ENCODE peak calls at places on chromosomes 2 and 18, in seven cellular contexts. M, P, H, O, R, L and N are unnamed samples. For H3K4me1, the result is how much of the 10 kb centered on the place peaks cover.

GRCh38 chr18:50847192-50847591 is 27.4 kb upstream of the MRO start:
- DNase-seq in M (no peak), P (no peak), H (no peak), O (no peak), R (peak), L (no peak), N (no peak)

GRCh38 chr2:238644095-238645081 is 203.5 kb upstream of the TWIST2 start:
- DNase-seq in M (no peak), P (no peak), H (no peak), O (no peak), R (peak), L (no peak), N (no peak)

GRCh38 chr2:125318740-125319139 is 1293.7 kb downstream of the CNTNAP5 start:
- DNase-seq in M (no peak), P (no peak), H (no peak), O (no peak), R (no peak), L (no peak), N (no peak)

GRCh38 chr2:53379547-53379946 is 388.1 kb upstream of the CHAC2 start:
- DNase-seq in M (no peak), P (no peak), H (no peak), O (no peak), R (no peak), L (peak), N (no peak)

GRCh38 chr18:62030091-62030985 is 137.5 kb upstream of the RNF152 start:
- DNase-seq in M (no peak), P (no peak), H (no peak), O (no peak), R (no peak), L (peak), N (no peak)

GRCh38 chr2:44758591-44758990 is 182.9 kb upstream of the SIX3 start:
- DNase-seq in M (no peak), P (no peak), H (no peak), O (no peak), R (no peak), L (peak), N (no peak)

GRCh38 chr2:65420712-65421431 is 11.5 kb downstream of the SPRED2 start:
- DNase-seq in M (no peak), P (no peak), H (no peak), O (no peak), R (peak), L (peak), N (no peak)

GRCh38 chr18:79581406-79581805 is 98.2 kb upstream of the CTDP1 start:
- DNase-seq in M (peak), P (no peak), H (peak), O (no peak), R (no peak), L (no peak), N (no peak)

GRCh38 chr2:173278794-173279527 is 75.7 kb upstream of the CDCA7 start:
- DNase-seq in M (no peak), P (no peak), H (no peak), O (no peak), R (no peak), L (no peak), N (no peak)

GRCh38 chr2:218859994-218860831 is 608 bp downstream of the WNT6 start:
- DNase-seq in M (no peak), P (no peak), H (no peak), O (no peak), R (no peak), L (no peak), N (no peak)

GRCh38 chr2:181456660-181457120 is 496 bp upstream of the ITGA4 start:
- DNase-seq in M (peak), P (peak), H (peak), O (peak), R (peak), L (peak), N (peak)

GRCh38 chr18:46731316-46731715 is 25.5 kb downstream of the ST8SIA5 start:
- DNase-seq in M (no peak), P (no peak), H (no peak), O (no peak), R (no peak), L (no peak), N (no peak)

GRCh38 chr18:45821021-45821420 is 4.5 kb upstream of the SIGLEC15 start:
- DNase-seq in M (no peak), P (no peak), H (no peak), O (no peak), R (no peak), L (no peak), N (no peak)

GRCh38 chr2:38751847-38752410 is 768 bp upstream of the SRSF7 start:
- DNase-seq in M (no peak), P (no peak), H (no peak), O (no peak), R (no peak), L (peak), N (no peak)

GRCh38 chr18:24270937-24271380 is 126.7 kb downstream of the OSBPL1A start:
- DNase-seq in M (no peak), P (no peak), H (no peak), O (no peak), R (peak), L (peak), N (no peak)

GRCh38 chr2:138274421-138275291 is 226.9 kb upstream of the SPOPL start:
- DNase-seq in M (no peak), P (no peak), H (no peak), O (no peak), R (peak), L (no peak), N (no peak)

GRCh38 chr18:66048404-66048803 is 297.6 kb downstream of the CDH7 start:
- DNase-seq in M (no peak), P (no peak), H (no peak), O (no peak), R (no peak), L (no peak), N (no peak)

GRCh38 chr2:26993768-26994167 is 23.3 kb downstream of the MAPRE3 start:
- DNase-seq in M (no peak), P (no peak), H (no peak), O (no peak), R (peak), L (no peak), N (no peak)

GRCh38 chr2:199485732-199486335 is 28.1 kb upstream of the SATB2 start:
- DNase-seq in M (no peak), P (no peak), H (no peak), O (peak), R (peak), L (peak), N (no peak)

GRCh38 chr2:88074854-88075292 is 7.2 kb downstream of the SMYD1 start:
- DNase-seq in M (no peak), P (no peak), H (no peak), O (no peak), R (peak), L (no peak), N (no peak)

GRCh38 chr2:178306351-178307073 is 112.2 kb downstream of the OSBPL6 start:
- DNase-seq in M (no peak), P (no peak), H (no peak), O (no peak), R (peak), L (peak), N (no peak)

GRCh38 chr18:57434177-57434535 is 1.0 kb upstream of the ONECUT2 start:
- DNase-seq in M (no peak), P (no peak), H (no peak), O (no peak), R (no peak), L (no peak), N (no peak)

GRCh38 chr2:54516842-54517241 is 60.7 kb downstream of the SPTBN1 start:
- DNase-seq in M (no peak), P (no peak), H (no peak), O (no peak), R (no peak), L (peak), N (no peak)

GRCh38 chr2:15842771-15843666 is 97.3 kb upstream of the MYCN start:
- DNase-seq in M (no peak), P (no peak), H (no peak), O (no peak), R (no peak), L (peak), N (no peak)

GRCh38 chr2:168336786-168337388 is 89.5 kb upstream of the STK39 start:
- DNase-seq in M (no peak), P (peak), H (no peak), O (no peak), R (no peak), L (peak), N (no peak)

GRCh38 chr2:240570531-240571313 is 2.4 kb downstream of the RNPEPL1 start:
- DNase-seq in M (peak), P (no peak), H (peak), O (peak), R (no peak), L (no peak), N (no peak)

GRCh38 chr2:210899131-210899530 is 342.7 kb downstream of the CPS1 start:
- DNase-seq in M (no peak), P (no peak), H (no peak), O (no peak), R (no peak), L (no peak), N (no peak)

GRCh38 chr2:20118051-20118450 is 66.6 kb upstream of the LAPTM4A start:
- DNase-seq in M (no peak), P (no peak), H (no peak), O (no peak), R (no peak), L (no peak), N (no peak)

GRCh38 chr2:110732422-110733413 is at the start of gene ACOXL:
- DNase-seq in M (peak), P (no peak), H (peak), O (no peak), R (no peak), L (peak), N (no peak)

GRCh38 chr2:17587469-17587868 is 47.0 kb downstream of the VSNL1 start:
- DNase-seq in M (no peak), P (no peak), H (no peak), O (no peak), R (no peak), L (peak), N (no peak)

GRCh38 chr2:119326938-119327337 is 39.7 kb downstream of the C2orf76 start:
- DNase-seq in M (no peak), P (no peak), H (no peak), O (no peak), R (no peak), L (no peak), N (no peak)

GRCh38 chr2:573805-574392 is 103.3 kb downstream of the TMEM18 start:
- DNase-seq in M (no peak), P (no peak), H (no peak), O (no peak), R (no peak), L (no peak), N (no peak)

GRCh38 chr2:101984656-101985055 is 7.1 kb upstream of the IL1R2 start:
- DNase-seq in M (no peak), P (no peak), H (no peak), O (no peak), R (no peak), L (no peak), N (no peak)

GRCh38 chr2:232876071-232876977 is 6.3 kb downstream of the SNORC start:
- DNase-seq in M (no peak), P (peak), H (peak), O (no peak), R (no peak), L (peak), N (no peak)

GRCh38 chr2:219868635-219869034 is 241.2 kb downstream of the SLC4A3 start:
- DNase-seq in M (no peak), P (no peak), H (no peak), O (no peak), R (no peak), L (no peak), N (no peak)

GRCh38 chr18:59084286-59084779 is 55.4 kb upstream of the SEC11C start:
- DNase-seq in M (peak), P (peak), H (peak), O (peak), R (peak), L (peak), N (no peak)

GRCh38 chr2:111122631-111123421 is 2.1 kb downstream of the BCL2L11 start:
- DNase-seq in M (peak), P (peak), H (peak), O (peak), R (peak), L (peak), N (peak)

GRCh38 chr18:78105611-78106010 is 856.0 kb downstream of the GALR1 start:
- DNase-seq in M (no peak), P (no peak), H (peak), O (no peak), R (no peak), L (no peak), N (no peak)

DNA sequence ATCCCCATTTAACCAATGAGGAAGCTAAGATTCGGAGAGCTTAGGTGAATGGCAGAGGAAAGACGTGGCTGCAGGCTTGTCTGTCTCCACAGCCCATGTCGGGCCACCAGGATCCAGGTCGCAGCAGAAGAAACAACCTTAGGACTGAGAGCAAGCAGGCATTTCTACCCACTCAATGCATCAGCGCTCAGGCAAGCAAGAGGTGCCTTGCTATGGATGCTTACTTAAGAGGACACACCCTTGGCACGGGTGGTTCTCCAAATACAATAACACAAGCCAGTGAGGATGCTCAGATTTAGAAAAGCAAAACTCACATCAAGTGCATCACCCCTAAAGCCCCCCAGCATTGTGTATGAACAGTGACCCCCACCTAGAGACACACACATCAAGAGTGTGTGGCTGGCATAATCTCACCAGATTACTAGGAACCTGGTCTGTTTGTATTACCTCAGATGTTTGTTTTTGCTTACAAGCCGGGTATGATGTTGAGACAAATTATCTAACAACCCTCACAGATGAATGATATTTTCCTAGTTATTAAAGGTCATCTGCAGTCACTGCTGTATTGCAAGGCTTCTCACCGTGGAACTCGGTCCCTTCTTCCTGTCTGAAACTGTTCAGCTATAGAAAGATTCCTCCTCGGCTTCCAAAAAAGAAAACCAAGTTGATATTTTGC is 34.2 kb upstream of the NPAS2 start:
- DNase-seq in M (no peak), P (no peak), H (no peak), O (no peak), R (no peak), L (no peak), N (no peak)
- H3K4me1 ChIP-seq in M (under half), P (under half), H (under half), O (under half), R (under half), L (under half), N (under half)

DNA sequence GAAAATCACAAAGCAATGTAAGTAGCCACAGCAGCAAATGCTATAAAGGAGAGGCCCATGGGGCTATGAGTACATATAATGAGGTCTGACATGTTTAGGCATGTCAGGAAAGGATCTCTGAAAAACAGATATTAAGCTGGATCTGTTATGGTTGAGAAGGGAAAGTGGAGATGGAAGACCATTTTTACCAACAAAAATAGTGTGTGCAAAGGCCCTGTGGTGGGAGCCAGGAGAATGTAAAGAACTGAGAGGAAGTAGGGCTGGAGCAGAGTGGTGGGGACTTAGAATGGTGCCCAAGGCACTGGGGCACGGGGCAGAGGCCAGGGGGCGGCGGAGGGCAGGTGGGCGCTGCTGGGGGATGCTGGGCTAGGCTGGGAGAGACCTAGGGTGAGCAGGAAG is 5.1 kb upstream of the AGFG1 start:
- DNase-seq in M (no peak), P (no peak), H (no peak), O (no peak), R (no peak), L (no peak), N (no peak)
- H3K4me1 ChIP-seq in M (under half), P (half or more), H (under half), O (under half), R (under half), L (under half), N (under half)

DNA sequence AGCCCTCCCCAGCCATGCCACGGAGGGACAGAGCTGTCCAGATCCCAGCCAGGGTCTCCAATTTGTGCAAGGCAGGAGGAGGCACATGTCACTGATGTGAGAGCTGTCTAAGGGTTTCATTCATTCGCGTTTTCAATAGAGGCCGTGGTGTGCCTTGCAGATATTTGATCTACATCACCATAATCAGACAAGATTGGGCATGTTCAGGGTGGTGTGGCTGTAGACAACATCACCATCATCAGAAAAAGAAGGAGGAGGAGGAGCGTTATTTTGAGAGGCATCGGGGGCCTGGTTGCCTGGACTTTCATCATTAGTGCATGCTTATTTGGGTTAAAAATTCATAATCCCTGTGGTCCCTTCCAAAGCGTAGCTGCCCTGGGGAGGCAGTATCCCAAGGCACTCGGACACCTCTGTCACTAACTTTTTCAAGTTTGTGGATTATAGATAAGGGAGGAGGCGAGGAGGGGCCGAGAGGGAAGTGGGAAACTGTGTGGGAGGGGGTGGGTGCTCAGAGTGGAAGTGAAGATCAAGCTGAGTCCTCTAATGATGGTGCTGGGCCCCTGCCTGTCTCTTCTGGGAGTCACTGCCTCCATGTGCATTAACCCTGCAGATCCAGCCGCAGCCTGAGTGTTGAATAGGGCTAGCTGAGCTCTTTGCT is 194.1 kb downstream of the CTIF start:
- DNase-seq in M (no peak), P (no peak), H (peak), O (no peak), R (no peak), L (no peak), N (no peak)
- H3K4me1 ChIP-seq in M (half or more), P (under half), H (under half), O (under half), R (under half), L (under half), N (under half)

GRCh38 chr2:183996825-183997823 is 601.2 kb upstream of the ZNF804A start:
- DNase-seq in M (no peak), P (no peak), H (no peak), O (no peak), R (no peak), L (peak), N (no peak)
- H3K4me1 ChIP-seq in M (under half), P (under half), H (under half), O (under half), R (under half), L (under half), N (under half)

GRCh38 chr2:176181551-176181950 is 6.9 kb upstream of the HOXD1 start:
- DNase-seq in M (no peak), P (no peak), H (no peak), O (no peak), R (no peak), L (no peak), N (no peak)

GRCh38 chr2:176178807-176179271 is 9.6 kb upstream of the HOXD1 start:
- DNase-seq in M (no peak), P (no peak), H (no peak), O (no peak), R (no peak), L (no peak), N (no peak)

GRCh38 chr2:176186024-176186423 is 2.4 kb upstream of the HOXD1 start:
- DNase-seq in M (no peak), P (no peak), H (no peak), O (no peak), R (no peak), L (no peak), N (no peak)

GRCh38 chr2:176184749-176185148 is 3.7 kb upstream of the HOXD1 start:
- DNase-seq in M (no peak), P (no peak), H (no peak), O (no peak), R (no peak), L (no peak), N (no peak)

GRCh38 chr2:176182671-176183070 is 5.8 kb upstream of the HOXD1 start:
- DNase-seq in M (no peak), P (no peak), H (no peak), O (no peak), R (no peak), L (no peak), N (no peak)
- H3K4me1 ChIP-seq in M (under half), P (under half), H (under half), O (under half), R (under half), L (under half), N (under half)

GRCh38 chr2:96205238-96205637 is 3.4 kb downstream of the STARD7 start:
- DNase-seq in M (no peak), P (no peak), H (no peak), O (no peak), R (peak), L (no peak), N (peak)

GRCh38 chr2:96207778-96208143 is 866 bp downstream of the STARD7 start:
- DNase-seq in M (no peak), P (no peak), H (no peak), O (no peak), R (no peak), L (no peak), N (no peak)

GRCh38 chr2:96204836-96205235 is 3.8 kb downstream of the STARD7 start:
- DNase-seq in M (no peak), P (no peak), H (no peak), O (no peak), R (no peak), L (no peak), N (no peak)

GRCh38 chr2:96207073-96207777 is 1.4 kb downstream of the STARD7 start:
- DNase-seq in M (no peak), P (no peak), H (no peak), O (no peak), R (no peak), L (no peak), N (peak)

GRCh38 chr2:96205888-96206287 is 2.7 kb downstream of the STARD7 start:
- DNase-seq in M (no peak), P (no peak), H (no peak), O (no peak), R (peak), L (no peak), N (no peak)
- H3K4me1 ChIP-seq in M (half or more), P (half or more), H (under half), O (half or more), R (under half), L (under half), N (half or more)

GRCh38 chr2:69582582-69583176 is 60.9 kb downstream of the AAK1 start:
- DNase-seq in M (no peak), P (peak), H (no peak), O (no peak), R (peak), L (no peak), N (peak)
- H3K4me1 ChIP-seq in M (half or more), P (half or more), H (half or more), O (half or more), R (under half), L (under half), N (half or more)